ENCODE peak calls at places on chromosomes 1 and 21, in eight cellular contexts. B is cardiac muscle cell, Q is progenitor cell of endocrine pancreas, A is right lobe of liver, S is foreskin keratinocyte, C is body of pancreas, R is fibroblast of mammary gland, L is K562. J is an unnamed sample.

GRCh38 chr1:94898486-94899385 is 28.2 kb downstream of the CNN3 start:
- DNase-seq in B (no peak), Q (no peak), A (no peak), S (no peak), C (no peak), R (no peak), L (no peak), J (no peak)

GRCh38 chr1:216422821-216423529 is at the start of gene USH2A:
- DNase-seq in B (no peak), Q (peak), A (no peak), S (no peak), C (peak), R (no peak), L (no peak), J (peak)

GRCh38 chr21:35232545-35233176 is 183.6 kb upstream of the RUNX1 start:
- DNase-seq in B (peak), Q (no peak), A (no peak), S (no peak), C (no peak), R (peak), L (peak), J (no peak)

GRCh38 chr1:185244015-185244747 is 72.9 kb downstream of the IVNS1ABP start:
- DNase-seq in B (peak), Q (no peak), A (no peak), S (peak), C (no peak), R (peak), L (no peak), J (no peak)

GRCh38 chr1:22143065-22143514 is at the start of gene WNT4:
- DNase-seq in B (peak), Q (peak), A (no peak), S (no peak), C (peak), R (no peak), L (peak), J (peak)

GRCh38 chr1:201752333-201752732 is 76.6 kb upstream of the IPO9 start:
- DNase-seq in B (no peak), Q (no peak), A (no peak), S (no peak), C (no peak), R (no peak), L (no peak), J (no peak)

GRCh38 chr1:160219062-160219929 is 14.1 kb downstream of the PEA15 start:
- DNase-seq in B (peak), Q (no peak), A (no peak), S (peak), C (no peak), R (peak), L (no peak), J (peak)

GRCh38 chr1:83905315-83905907 is 93.5 kb downstream of the TTLL7 start:
- DNase-seq in B (peak), Q (no peak), A (no peak), S (no peak), C (no peak), R (peak), L (peak), J (peak)

GRCh38 chr1:116853680-116854191 is 56.0 kb upstream of the PTGFRN start:
- DNase-seq in B (peak), Q (peak), A (no peak), S (peak), C (peak), R (peak), L (no peak), J (no peak)

GRCh38 chr1:55970711-55971110 is 608.7 kb downstream of the PLPP3 start:
- DNase-seq in B (peak), Q (no peak), A (no peak), S (no peak), C (no peak), R (peak), L (no peak), J (no peak)

GRCh38 chr1:62389531-62389930 is 47.3 kb upstream of the USP1 start:
- DNase-seq in B (peak), Q (no peak), A (no peak), S (no peak), C (no peak), R (peak), L (no peak), J (no peak)

GRCh38 chr1:183310753-183311465 is 107.3 kb downstream of the NMNAT2 start:
- DNase-seq in B (no peak), Q (no peak), A (no peak), S (no peak), C (peak), R (no peak), L (no peak), J (no peak)

GRCh38 chr1:204435246-204435885 is 23.7 kb upstream of the PPP1R15B start:
- DNase-seq in B (peak), Q (no peak), A (no peak), S (no peak), C (no peak), R (peak), L (no peak), J (no peak)

GRCh38 chr1:55694297-55694696 is 479.1 kb upstream of the USP24 start:
- DNase-seq in B (no peak), Q (no peak), A (no peak), S (peak), C (peak), R (no peak), L (no peak), J (no peak)

GRCh38 chr1:166089804-166090203 is 77.0 kb downstream of the FAM78B start:
- DNase-seq in B (no peak), Q (no peak), A (no peak), S (no peak), C (no peak), R (no peak), L (no peak), J (no peak)

GRCh38 chr1:31497601-31498000 is 78.7 kb upstream of the TINAGL1 start:
- DNase-seq in B (peak), Q (no peak), A (no peak), S (no peak), C (no peak), R (no peak), L (no peak), J (no peak)

GRCh38 chr1:57674803-57675202 is 250.9 kb upstream of the DAB1 start:
- DNase-seq in B (peak), Q (no peak), A (no peak), S (peak), C (no peak), R (peak), L (no peak), J (no peak)

GRCh38 chr1:200530551-200531261 is 89.8 kb downstream of the KIF14 start:
- DNase-seq in B (no peak), Q (no peak), A (no peak), S (no peak), C (no peak), R (no peak), L (no peak), J (peak)

GRCh38 chr1:45870500-45870899 is 67.1 kb downstream of the MAST2 start:
- DNase-seq in B (no peak), Q (no peak), A (no peak), S (peak), C (no peak), R (no peak), L (no peak), J (no peak)

GRCh38 chr1:51575406-51576084 is 41.3 kb upstream of the OSBPL9 start:
- DNase-seq in B (peak), Q (no peak), A (no peak), S (no peak), C (no peak), R (peak), L (no peak), J (no peak)

GRCh38 chr1:10210841-10211804 is 753 bp downstream of the KIF1B start:
- DNase-seq in B (peak), Q (peak), A (peak), S (peak), C (peak), R (peak), L (peak), J (peak)

GRCh38 chr1:231213831-231214573 is 27.0 kb upstream of the GNPAT start:
- DNase-seq in B (no peak), Q (no peak), A (no peak), S (no peak), C (no peak), R (no peak), L (no peak), J (no peak)

GRCh38 chr21:35981514-35982070 is 78.7 kb downstream of the SETD4 start:
- DNase-seq in B (peak), Q (no peak), A (no peak), S (peak), C (no peak), R (no peak), L (no peak), J (no peak)

GRCh38 chr1:26696191-26696644 is 403 bp downstream of the ARID1A start:
- DNase-seq in B (no peak), Q (no peak), A (peak), S (no peak), C (peak), R (no peak), L (peak), J (peak)

GRCh38 chr1:152188673-152189591 is 29.9 kb upstream of the RPTN start:
- DNase-seq in B (peak), Q (no peak), A (peak), S (peak), C (peak), R (peak), L (peak), J (peak)

GRCh38 chr1:202017385-202018225 is 7.2 kb downstream of the ELF3 start:
- DNase-seq in B (no peak), Q (no peak), A (peak), S (no peak), C (peak), R (no peak), L (peak), J (peak)

GRCh38 chr1:5937373-5937857 is 54.8 kb downstream of the NPHP4 start:
- DNase-seq in B (no peak), Q (no peak), A (no peak), S (no peak), C (no peak), R (no peak), L (no peak), J (no peak)

GRCh38 chr1:22117238-22117637 is 25.7 kb downstream of the WNT4 start:
- DNase-seq in B (no peak), Q (no peak), A (no peak), S (no peak), C (no peak), R (no peak), L (no peak), J (no peak)

GRCh38 chr1:209484429-209484828 is 99.1 kb upstream of the CAMK1G start:
- DNase-seq in B (no peak), Q (no peak), A (no peak), S (no peak), C (no peak), R (no peak), L (no peak), J (no peak)

GRCh38 chr1:152036316-152037216 is at the start of gene S100A11:
- DNase-seq in B (peak), Q (peak), A (peak), S (peak), C (peak), R (peak), L (peak), J (peak)

GRCh38 chr1:212208978-212209644 is 76.1 kb upstream of the PPP2R5A start:
- DNase-seq in B (no peak), Q (no peak), A (no peak), S (no peak), C (no peak), R (no peak), L (no peak), J (no peak)

GRCh38 chr1:224253721-224254120 is 70.7 kb downstream of the DEGS1 start:
- DNase-seq in B (no peak), Q (no peak), A (no peak), S (peak), C (no peak), R (peak), L (no peak), J (no peak)

GRCh38 chr1:236089046-236089773 is 24.3 kb upstream of the NID1 start:
- DNase-seq in B (peak), Q (no peak), A (no peak), S (peak), C (no peak), R (peak), L (no peak), J (no peak)

GRCh38 chr21:15539376-15539775 is 190.4 kb upstream of the USP25 start:
- DNase-seq in B (no peak), Q (no peak), A (no peak), S (no peak), C (no peak), R (peak), L (no peak), J (no peak)

GRCh38 chr1:226195144-226195543 is 8.6 kb upstream of the ACBD3 start:
- DNase-seq in B (no peak), Q (no peak), A (no peak), S (no peak), C (no peak), R (no peak), L (no peak), J (no peak)

GRCh38 chr21:33940164-33940563 is 24.6 kb upstream of the ATP5PO start:
- DNase-seq in B (peak), Q (no peak), A (no peak), S (peak), C (no peak), R (peak), L (no peak), J (no peak)

GRCh38 chr1:30325085-30325935 is 398.1 kb downstream of the MATN1 start:
- DNase-seq in B (no peak), Q (peak), A (no peak), S (no peak), C (no peak), R (no peak), L (no peak), J (no peak)

GRCh38 chr1:179550753-179551682 is 24.7 kb downstream of the NPHS2 start:
- DNase-seq in B (peak), Q (no peak), A (no peak), S (peak), C (no peak), R (peak), L (no peak), J (no peak)

GRCh38 chr1:57599233-57599994 is 175.6 kb upstream of the DAB1 start:
- DNase-seq in B (peak), Q (no peak), A (no peak), S (no peak), C (no peak), R (no peak), L (no peak), J (no peak)

GRCh38 chr1:150151291-150152181 is 1.8 kb downstream of the PLEKHO1 start:
- DNase-seq in B (no peak), Q (no peak), A (no peak), S (no peak), C (no peak), R (peak), L (no peak), J (no peak)

DNA sequence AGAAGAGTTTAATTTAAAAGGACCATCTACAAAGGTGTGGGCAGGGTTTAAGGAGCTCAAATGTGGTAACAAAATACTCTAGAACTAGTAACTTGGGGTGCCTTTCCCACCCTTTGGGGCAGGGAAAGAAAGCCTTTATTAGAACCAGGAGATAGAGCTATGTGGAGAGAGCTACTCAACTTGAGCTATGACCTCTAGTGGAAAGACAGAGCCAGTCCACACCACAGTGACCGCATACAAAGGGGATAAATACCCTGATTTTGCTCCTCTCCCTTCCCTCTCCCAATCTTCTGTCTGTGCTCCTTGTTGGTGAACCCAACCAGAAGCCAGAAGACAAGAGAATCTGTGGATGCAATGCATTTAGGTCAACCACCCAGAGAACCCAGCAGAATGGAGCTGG is 54.4 kb upstream of the JAK1 start:
- DNase-seq in B (peak), Q (no peak), A (no peak), S (no peak), C (no peak), R (peak), L (no peak), J (no peak)
- TF ChIP-seq CTCF in B (peak), Q (peak), A (peak), S (peak), C (no peak), R (peak), L (peak), J (peak)

DNA sequence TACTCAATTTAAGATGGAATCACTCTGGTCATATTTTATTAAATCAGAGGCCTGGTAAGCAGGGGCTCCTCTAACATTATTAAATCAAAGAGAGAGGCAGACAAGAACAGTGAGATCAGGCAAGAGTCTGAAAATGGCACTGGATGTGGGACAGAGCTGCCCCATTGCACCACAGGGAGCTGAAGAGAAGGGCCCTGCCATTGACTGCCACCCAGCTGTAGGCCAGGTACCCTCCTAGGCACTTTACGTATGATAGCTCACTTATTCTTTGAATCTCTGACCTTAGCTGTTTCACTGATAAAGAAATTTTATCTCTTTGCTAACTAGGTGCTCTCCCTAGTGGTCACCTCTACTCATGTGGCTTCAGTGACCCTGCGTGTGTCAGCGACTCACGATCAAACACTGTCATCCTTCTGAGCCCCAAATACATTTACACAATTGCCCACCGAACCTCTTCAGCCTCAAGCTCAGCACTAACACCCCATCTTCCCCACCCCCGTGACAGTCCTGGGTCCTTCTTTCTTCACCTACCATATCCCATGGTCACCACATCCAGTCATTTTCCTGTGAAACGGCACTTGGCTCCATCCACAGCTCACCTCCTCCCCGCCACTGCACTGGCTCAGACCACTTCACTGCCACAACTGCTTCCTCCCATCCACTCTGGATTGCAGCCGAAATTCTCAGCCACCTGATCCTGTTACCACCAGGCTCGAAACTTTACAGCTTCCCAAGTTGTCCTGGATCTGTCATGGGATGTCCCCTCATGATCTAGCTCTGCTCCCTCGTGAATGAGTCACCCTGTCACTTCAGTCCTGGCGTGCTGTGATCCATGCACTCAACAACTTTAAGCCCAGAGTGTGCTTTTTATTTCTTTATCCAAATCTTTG is 97.3 kb upstream of the SYT6 start:
- DNase-seq in B (no peak), Q (no peak), A (no peak), S (no peak), C (no peak), R (no peak), L (no peak), J (no peak)
- TF ChIP-seq CTCF in B (no peak), Q (no peak), A (no peak), S (no peak), C (no peak), R (no peak), L (no peak), J (no peak)

GRCh38 chr1:167752219-167752985 is 30.6 kb downstream of the MPZL1 start:
- DNase-seq in B (no peak), Q (no peak), A (no peak), S (no peak), C (no peak), R (peak), L (no peak), J (no peak)
- TF ChIP-seq CTCF in B (no peak), Q (no peak), A (no peak), S (no peak), C (no peak), R (no peak), L (no peak), J (no peak)

GRCh38 chr1:85229574-85230097 is 28.8 kb upstream of the SYDE2 start:
- DNase-seq in B (no peak), Q (no peak), A (no peak), S (no peak), C (no peak), R (no peak), L (no peak), J (no peak)

GRCh38 chr1:85224734-85225623 is 24.2 kb upstream of the SYDE2 start:
- DNase-seq in B (no peak), Q (peak), A (no peak), S (peak), C (peak), R (no peak), L (peak), J (no peak)

GRCh38 chr1:85228952-85229351 is 28.1 kb upstream of the SYDE2 start:
- DNase-seq in B (no peak), Q (no peak), A (no peak), S (no peak), C (no peak), R (no peak), L (no peak), J (no peak)

GRCh38 chr1:85225624-85226380 is 25.0 kb upstream of the SYDE2 start:
- DNase-seq in B (no peak), Q (no peak), A (no peak), S (no peak), C (no peak), R (no peak), L (peak), J (no peak)

GRCh38 chr1:85230305-85230977 is 29.0 kb downstream of the C1orf52 start:
- DNase-seq in B (no peak), Q (no peak), A (no peak), S (no peak), C (no peak), R (no peak), L (no peak), J (no peak)
- TF ChIP-seq CTCF in B (peak), Q (peak), A (peak), S (peak), C (peak), R (peak), L (peak), J (peak)

GRCh38 chr1:3066250-3066711 is 2.7 kb upstream of the PRDM16 start:
- DNase-seq in B (peak), Q (peak), A (peak), S (no peak), C (peak), R (no peak), L (no peak), J (peak)
- TF ChIP-seq CTCF in B (peak), Q (peak), A (peak), S (no peak), C (peak), R (no peak), L (peak), J (peak)

DNA sequence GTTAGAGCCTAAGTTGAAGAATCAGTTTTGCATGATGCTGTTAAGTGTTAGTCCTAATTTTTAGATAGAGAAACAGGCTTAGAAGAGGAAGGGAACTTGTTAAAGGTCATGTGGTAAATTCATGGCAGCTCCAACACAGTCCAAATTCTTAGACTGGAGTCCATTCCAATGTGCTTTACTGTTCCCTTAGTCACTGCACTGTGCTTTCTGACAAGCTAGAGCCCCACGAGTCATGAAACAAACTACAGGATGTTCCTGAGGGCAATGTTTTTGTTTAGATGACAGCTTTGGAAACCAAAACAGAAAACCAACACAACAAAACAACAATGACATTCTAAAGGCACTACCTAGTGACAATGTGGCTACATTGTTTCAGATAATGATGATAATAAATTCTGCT is 23.1 kb upstream of the RGS4 start:
- DNase-seq in B (peak), Q (no peak), A (no peak), S (peak), C (no peak), R (peak), L (no peak), J (no peak)
- TF ChIP-seq CTCF in B (no peak), Q (no peak), A (no peak), S (no peak), C (no peak), R (no peak), L (no peak), J (no peak)

DNA sequence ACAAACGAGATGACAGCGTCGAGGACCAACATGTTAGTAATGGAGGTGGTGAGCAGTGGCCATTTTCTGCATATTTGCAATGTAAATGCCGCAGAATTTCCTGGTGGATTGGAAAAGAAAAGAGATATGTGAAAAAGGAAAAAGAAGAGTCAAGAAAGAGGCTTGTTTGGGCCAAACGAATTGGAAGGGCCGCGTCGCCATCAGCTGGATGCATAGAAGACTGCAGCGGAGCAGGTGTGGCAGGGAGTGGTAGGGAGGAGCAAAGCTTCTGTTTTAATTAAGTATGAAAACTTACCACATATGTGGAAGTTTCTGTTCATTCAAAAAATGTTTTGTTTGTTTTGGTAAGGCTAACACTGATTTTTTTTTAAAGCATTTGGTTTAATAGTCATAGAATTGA is 690.7 kb downstream of the NCAM2 start:
- DNase-seq in B (peak), Q (no peak), A (no peak), S (no peak), C (no peak), R (peak), L (no peak), J (peak)
- TF ChIP-seq CTCF in B (peak), Q (peak), A (no peak), S (no peak), C (no peak), R (peak), L (peak), J (peak)

GRCh38 chr1:153783233-153784190 is 8.3 kb downstream of the SLC27A3 start:
- DNase-seq in B (peak), Q (peak), A (peak), S (peak), C (peak), R (peak), L (peak), J (peak)
- TF ChIP-seq CTCF in B (no peak), Q (no peak), A (no peak), S (no peak), C (peak), R (no peak), L (no peak), J (no peak)

J was measured in nephron progenitor cell.